ENCODE peak calls at places on chromosome 12, in nine cellular contexts. P, E, D, Z, I, Q, B, T and X are unnamed samples.
A peak's percentile ranks its signal among the peaks of the same experiment; 100 is the strongest.

GRCh38 chr12:69540606-69541386 is 44.5 kb upstream of the CCT2 start:
- DNase-seq in Z (no peak), I (no peak), D (no peak), P (no peak), T (no peak), Q (no peak), E (no peak), B (no peak), X (no peak)

GRCh38 chr12:132506730-132507538 is 17.0 kb downstream of the FBRSL1 start:
- DNase-seq in I (no peak), D (peak; percentile 94), Z (no peak), Q (peak; percentile 55), P (peak; percentile 93), E (peak; percentile 79), B (peak; percentile 41), T (no peak), X (no peak)

GRCh38 chr12:79927772-79928474 is 7.0 kb downstream of the PPP1R12A start:
- DNase-seq in Z (no peak), B (peak; percentile 31), T (no peak), D (no peak), E (peak; percentile 75), Q (no peak), P (no peak), I (peak; percentile 33), X (peak; percentile 45)

GRCh38 chr12:124655317-124656213 is 88.2 kb upstream of the NCOR2 start:
- DNase-seq in B (no peak), I (no peak), D (peak; percentile 87), Z (no peak), T (peak; percentile 92), P (peak; percentile 64), Q (no peak), E (no peak), X (no peak)

GRCh38 chr12:109803678-109804077 is 29.5 kb downstream of the TRPV4 start:
- DNase-seq in I (no peak), B (no peak), Q (no peak), Z (no peak), T (no peak), D (no peak), E (no peak), P (no peak), X (no peak)

GRCh38 chr12:130431176-130431575 is 93.5 kb downstream of the PIWIL1 start:
- DNase-seq in B (no peak), E (no peak), Z (no peak), I (no peak), T (peak; percentile 12), Q (no peak), D (no peak), P (no peak), X (no peak)

GRCh38 chr12:121933522-121934317 is 15.3 kb downstream of the CFAP251 start:
- DNase-seq in P (no peak), Z (no peak), T (peak; percentile 72), D (no peak), Q (no peak), E (no peak), I (no peak), B (no peak), X (no peak)

GRCh38 chr12:51334774-51335173 is 10.8 kb upstream of the BIN2 start:
- DNase-seq in D (no peak), T (no peak), I (no peak), E (no peak), P (no peak), B (no peak), Z (no peak), Q (no peak), X (no peak)

GRCh38 chr12:49537231-49537708 is 1.6 kb upstream of the KCNH3 start:
- DNase-seq in P (no peak), T (no peak), I (no peak), Q (no peak), D (no peak), B (no peak), E (no peak), Z (peak; percentile 21), X (no peak)

GRCh38 chr12:93130371-93131049 is 201.4 kb upstream of the EEA1 start:
- DNase-seq in E (no peak), D (no peak), Z (no peak), I (no peak), T (no peak), P (no peak), B (no peak), Q (no peak), X (no peak)

GRCh38 chr12:6213969-6214368 is 13.8 kb downstream of the CD9 start:
- DNase-seq in Q (no peak), B (no peak), Z (no peak), D (no peak), I (no peak), P (no peak), E (no peak), T (no peak), X (no peak)

GRCh38 chr12:120238839-120239445 is 26.6 kb downstream of the PXN start:
- DNase-seq in Z (no peak), Q (no peak), T (no peak), D (no peak), P (no peak), B (no peak), E (no peak), I (no peak), X (no peak)

GRCh38 chr12:110578522-110579238 is 4.4 kb downstream of the PPTC7 start:
- DNase-seq in D (no peak), T (no peak), I (no peak), Z (no peak), Q (no peak), P (no peak), B (no peak), E (no peak), X (no peak)

GRCh38 chr12:120835304-120835612 is 68.9 kb downstream of the SPPL3 start:
- DNase-seq in T (no peak), P (no peak), E (no peak), I (no peak), B (no peak), Q (no peak), D (no peak), Z (no peak), X (no peak)

GRCh38 chr12:25830456-25830855 is 128.0 kb upstream of the RASSF8 start:
- DNase-seq in T (no peak), P (no peak), B (no peak), Q (no peak), Z (no peak), I (no peak), E (no peak), D (no peak), X (no peak)

GRCh38 chr12:108939594-108939993 is 59.7 kb downstream of the DAO start:
- DNase-seq in P (no peak), Z (no peak), D (no peak), I (peak; percentile 76), T (no peak), Q (no peak), B (no peak), E (peak; percentile 24), X (no peak)

GRCh38 chr12:88945041-88945732 is 364.9 kb upstream of the KITLG start:
- DNase-seq in D (no peak), I (no peak), Z (no peak), P (no peak), Q (no peak), E (no peak), B (no peak), T (no peak), X (no peak)

GRCh38 chr12:100716949-100717732 is 77.4 kb upstream of the ANO4 start:
- DNase-seq in P (peak; percentile 58), Q (no peak), E (no peak), D (no peak), T (no peak), B (no peak), Z (peak; percentile 81), I (no peak), X (no peak)

GRCh38 chr12:632102-632696 is 31.0 kb downstream of the NINJ2 start:
- DNase-seq in E (no peak), P (no peak), Q (no peak), Z (peak; percentile 81), D (no peak), B (no peak), I (no peak), T (no peak), X (no peak)

GRCh38 chr12:58596381-58596780 is 323.9 kb downstream of the LRIG3 start:
- DNase-seq in T (no peak), E (no peak), Z (no peak), I (no peak), P (no peak), D (no peak), B (no peak), Q (no peak), X (no peak)

GRCh38 chr12:19236656-19237055 is 107.1 kb downstream of the PLEKHA5 start:
- DNase-seq in P (no peak), Z (no peak), B (no peak), E (no peak), T (no peak), D (no peak), Q (no peak), I (no peak), X (no peak)

GRCh38 chr12:68739891-68740290 is 6.1 kb upstream of the SLC35E3 start:
- DNase-seq in Z (no peak), Q (no peak), P (no peak), B (no peak), I (no peak), D (no peak), T (no peak), E (no peak), X (no peak)

GRCh38 chr12:95733156-95733825 is 57.3 kb downstream of the NTN4 start:
- DNase-seq in Z (no peak), E (no peak), B (no peak), P (no peak), Q (no peak), D (no peak), T (no peak), I (no peak), X (no peak)

GRCh38 chr12:32444895-32445294 is 45.5 kb downstream of the FGD4 start:
- DNase-seq in T (no peak), Q (no peak), B (no peak), D (no peak), P (no peak), I (no peak), Z (no peak), E (no peak), X (no peak)

GRCh38 chr12:53232641-53233538 is 881 bp upstream of the RARG start:
- DNase-seq in E (peak; percentile 49), D (peak; percentile 62), Z (peak; percentile 62), B (peak; percentile 30), Q (no peak), P (no peak), T (no peak), I (no peak), X (peak; percentile 28)

GRCh38 chr12:2215709-2216560 is 163.1 kb downstream of the CACNA1C start:
- DNase-seq in B (no peak), I (no peak), P (no peak), D (no peak), T (no peak), Z (no peak), E (no peak), Q (no peak), X (no peak)

GRCh38 chr12:62631531-62632520 is 165.2 kb downstream of the MON2 start:
- DNase-seq in E (no peak), B (no peak), T (peak; percentile 91), Z (peak; percentile 65), P (peak; percentile 71), D (peak; percentile 68), I (no peak), Q (no peak), X (no peak)

GRCh38 chr12:2877959-2878732 is 1.1 kb downstream of the RHNO1 start:
- DNase-seq in Q (no peak), P (no peak), I (peak; percentile 54), B (no peak), E (no peak), Z (no peak), T (peak; percentile 47), D (no peak), X (no peak)

GRCh38 chr12:105091495-105092206 is 7.4 kb upstream of the ALDH1L2 start:
- DNase-seq in Z (no peak), I (no peak), T (no peak), Q (no peak), D (no peak), E (no peak), P (no peak), B (no peak), X (no peak)

GRCh38 chr12:88471641-88472040 is 108.6 kb downstream of the KITLG start:
- DNase-seq in I (no peak), B (no peak), Q (no peak), P (no peak), T (no peak), D (no peak), E (no peak), Z (no peak), X (no peak)

GRCh38 chr12:40864891-40865290 is 172.7 kb downstream of the CNTN1 start:
- DNase-seq in B (no peak), Q (no peak), I (no peak), Z (no peak), D (no peak), E (no peak), T (no peak), P (no peak), X (no peak)